ENCODE peak calls at places on chromosomes 12 and 14, in nine cellular contexts. O, A, F, C, Q, W, X, J and H are unnamed samples.

GRCh38 chr12:98154850-98155249 is 360.5 kb upstream of the TMPO start:
- DNase-seq in O (no peak), A (no peak), F (no peak), C (no peak), Q (no peak), W (no peak), X (peak), J (peak), H (no peak)

GRCh38 chr14:96303981-96304380 is 48.0 kb downstream of the BDKRB1 start:
- DNase-seq in O (no peak), A (no peak), F (no peak), C (no peak), Q (no peak), W (no peak), X (no peak), J (no peak), H (no peak)

GRCh38 chr12:122528992-122529391 is 1.9 kb downstream of the KNTC1 start:
- DNase-seq in O (no peak), A (no peak), F (no peak), C (no peak), Q (no peak), W (no peak), X (no peak), J (no peak), H (no peak)

GRCh38 chr12:27561535-27562350 is 37.7 kb downstream of the PPFIBP1 start:
- DNase-seq in O (no peak), A (no peak), F (no peak), C (no peak), Q (no peak), W (no peak), X (no peak), J (no peak), H (no peak)

GRCh38 chr14:65361920-65362319 is 50.6 kb upstream of the FUT8 start:
- DNase-seq in O (no peak), A (no peak), F (no peak), C (no peak), Q (peak), W (no peak), X (no peak), J (no peak), H (peak)

GRCh38 chr14:105989746-105990302 is 463.4 kb downstream of the TMEM121 start:
- DNase-seq in O (no peak), A (no peak), F (no peak), C (peak), Q (no peak), W (peak), X (no peak), J (no peak), H (no peak)

GRCh38 chr12:104490850-104491249 is 34.1 kb downstream of the CHST11 start:
- DNase-seq in O (no peak), A (no peak), F (no peak), C (no peak), Q (no peak), W (no peak), X (no peak), J (no peak), H (no peak)

GRCh38 chr12:99444859-99445316 is 202.7 kb upstream of the GARIN6 start:
- DNase-seq in O (no peak), A (no peak), F (peak), C (no peak), Q (no peak), W (no peak), X (no peak), J (no peak), H (no peak)

GRCh38 chr14:73125169-73125588 is 11.1 kb upstream of the PSEN1 start:
- DNase-seq in O (no peak), A (no peak), F (no peak), C (no peak), Q (no peak), W (no peak), X (no peak), J (no peak), H (no peak)

GRCh38 chr12:2016862-2017723 is 12.8 kb upstream of the DCP1B start:
- DNase-seq in O (no peak), A (no peak), F (no peak), C (no peak), Q (no peak), W (no peak), X (no peak), J (no peak), H (no peak)

GRCh38 chr14:61409782-61410181 is 88.4 kb downstream of the PRKCH start:
- DNase-seq in O (no peak), A (no peak), F (no peak), C (no peak), Q (no peak), W (no peak), X (no peak), J (no peak), H (no peak)

GRCh38 chr14:92688434-92689375 is 59.7 kb downstream of the LGMN start:
- DNase-seq in O (no peak), A (no peak), F (no peak), C (no peak), Q (no peak), W (no peak), X (no peak), J (peak), H (no peak)

GRCh38 chr14:60304509-60304908 is 55.5 kb downstream of the PPM1A start:
- DNase-seq in O (no peak), A (no peak), F (no peak), C (no peak), Q (no peak), W (no peak), X (no peak), J (no peak), H (no peak)

GRCh38 chr12:128266559-128267245 is at the start of gene TMEM132C:
- DNase-seq in O (no peak), A (no peak), F (no peak), C (no peak), Q (no peak), W (no peak), X (no peak), J (no peak), H (no peak)

GRCh38 chr12:50220357-50221061 is 53.3 kb upstream of the CERS5 start:
- DNase-seq in O (no peak), A (no peak), F (no peak), C (peak), Q (peak), W (peak), X (no peak), J (no peak), H (peak)

GRCh38 chr12:95548056-95548538 is 3.2 kb downstream of the USP44 start:
- DNase-seq in O (peak), A (no peak), F (no peak), C (peak), Q (no peak), W (peak), X (no peak), J (peak), H (peak)

GRCh38 chr12:121937654-121938053 is 19.3 kb downstream of the CFAP251 start:
- DNase-seq in O (no peak), A (no peak), F (no peak), C (no peak), Q (no peak), W (no peak), X (no peak), J (no peak), H (no peak)

GRCh38 chr12:5499566-5500325 is 67.8 kb downstream of the NTF3 start:
- DNase-seq in O (no peak), A (no peak), F (peak), C (no peak), Q (no peak), W (no peak), X (no peak), J (no peak), H (peak)

GRCh38 chr12:19779393-19780056 is 340.2 kb downstream of the AEBP2 start:
- DNase-seq in O (no peak), A (no peak), F (no peak), C (no peak), Q (no peak), W (no peak), X (no peak), J (no peak), H (peak)

GRCh38 chr14:54182419-54183040 is 214.3 kb upstream of the CDKN3 start:
- DNase-seq in O (no peak), A (no peak), F (peak), C (no peak), Q (peak), W (no peak), X (no peak), J (no peak), H (peak)

GRCh38 chr14:68675233-68675577 is 117.7 kb downstream of the ZFP36L1 start:
- DNase-seq in O (no peak), A (no peak), F (peak), C (no peak), Q (no peak), W (no peak), X (no peak), J (no peak), H (no peak)

GRCh38 chr12:41368006-41368405 is 179.9 kb downstream of the PDZRN4 start:
- DNase-seq in O (no peak), A (no peak), F (no peak), C (no peak), Q (no peak), W (no peak), X (no peak), J (peak), H (no peak)

GRCh38 chr12:110102255-110102654 is 21.9 kb upstream of the IFT81 start:
- DNase-seq in O (no peak), A (no peak), F (peak), C (no peak), Q (peak), W (peak), X (peak), J (peak), H (peak)

GRCh38 chr12:122837306-122838265 is 2.3 kb downstream of the HIP1R start:
- DNase-seq in O (no peak), A (no peak), F (no peak), C (no peak), Q (no peak), W (no peak), X (no peak), J (no peak), H (no peak)

GRCh38 chr12:26318661-26319068 is 123.3 kb downstream of the SSPN start:
- DNase-seq in O (no peak), A (no peak), F (no peak), C (no peak), Q (peak), W (no peak), X (no peak), J (no peak), H (peak)

GRCh38 chr12:128983371-128983770 is 130.1 kb downstream of the GLT1D1 start:
- DNase-seq in O (no peak), A (no peak), F (no peak), C (no peak), Q (no peak), W (no peak), X (no peak), J (no peak), H (no peak)